ENCODE peak calls at places on chromosome 7, in seven cellular contexts. One of them, this sample, is unnamed.

GRCh38 chr7:90769036-90769435 is 172.9 kb downstream of the CDK14 start:
- DNase-seq in endothelial cell of umbilical vein: no peak
- DNase-seq in sigmoid colon: no peak
- DNase-seq in tibial nerve: no peak
- DNase-seq in GM12892: no peak
- DNase-seq in NB4: no peak
- DNase-seq in heart left ventricle: no peak
- DNase-seq in this sample: no peak

GRCh38 chr7:156616269-156617202 is 24.0 kb upstream of the RNF32 start:
- DNase-seq in endothelial cell of umbilical vein: peak; percentile 6
- DNase-seq in sigmoid colon: no peak
- DNase-seq in tibial nerve: no peak
- DNase-seq in GM12892: no peak
- DNase-seq in NB4: no peak
- DNase-seq in heart left ventricle: no peak
- DNase-seq in this sample: no peak

GRCh38 chr7:67913604-67914003 is 917.0 kb downstream of the TYW1 start:
- DNase-seq in endothelial cell of umbilical vein: no peak
- DNase-seq in sigmoid colon: no peak
- DNase-seq in tibial nerve: no peak
- DNase-seq in GM12892: no peak
- DNase-seq in NB4: peak; percentile 43
- DNase-seq in heart left ventricle: no peak
- DNase-seq in this sample: peak; percentile 3

GRCh38 chr7:138720286-138720685 is 19.1 kb upstream of the SVOPL start:
- DNase-seq in endothelial cell of umbilical vein: no peak
- DNase-seq in sigmoid colon: no peak
- DNase-seq in tibial nerve: no peak
- DNase-seq in GM12892: no peak
- DNase-seq in NB4: no peak
- DNase-seq in heart left ventricle: no peak
- DNase-seq in this sample: no peak

GRCh38 chr7:98240961-98241673 is 10.9 kb downstream of the TECPR1 start:
- DNase-seq in endothelial cell of umbilical vein: peak; percentile 54
- DNase-seq in sigmoid colon: no peak
- DNase-seq in tibial nerve: no peak
- DNase-seq in GM12892: peak; percentile 80
- DNase-seq in NB4: peak; percentile 67
- DNase-seq in heart left ventricle: no peak
- DNase-seq in this sample: peak; percentile 56

GRCh38 chr7:6147627-6148026 is 116.5 kb downstream of the ANKRD61 start:
- DNase-seq in endothelial cell of umbilical vein: no peak
- DNase-seq in sigmoid colon: no peak
- DNase-seq in tibial nerve: no peak
- DNase-seq in GM12892: no peak
- DNase-seq in NB4: no peak
- DNase-seq in heart left ventricle: no peak
- DNase-seq in this sample: no peak

GRCh38 chr7:106744507-106745180 is 83.7 kb upstream of the CCDC71L start:
- DNase-seq in endothelial cell of umbilical vein: no peak
- DNase-seq in sigmoid colon: no peak
- DNase-seq in tibial nerve: no peak
- DNase-seq in GM12892: no peak
- DNase-seq in NB4: no peak
- DNase-seq in heart left ventricle: no peak
- DNase-seq in this sample: no peak

GRCh38 chr7:114856625-114857024 is 65.3 kb upstream of the MDFIC start:
- DNase-seq in endothelial cell of umbilical vein: peak; percentile 27
- DNase-seq in sigmoid colon: no peak
- DNase-seq in tibial nerve: no peak
- DNase-seq in GM12892: no peak
- DNase-seq in NB4: no peak
- DNase-seq in heart left ventricle: no peak
- DNase-seq in this sample: no peak

GRCh38 chr7:93196331-93196730 is 29.9 kb downstream of the HEPACAM2 start:
- DNase-seq in endothelial cell of umbilical vein: no peak
- DNase-seq in sigmoid colon: no peak
- DNase-seq in tibial nerve: no peak
- DNase-seq in GM12892: no peak
- DNase-seq in NB4: peak; percentile 27
- DNase-seq in heart left ventricle: no peak
- DNase-seq in this sample: no peak

GRCh38 chr7:125149151-125149550 is 219.5 kb upstream of the POT1 start:
- DNase-seq in endothelial cell of umbilical vein: peak; percentile 9
- DNase-seq in sigmoid colon: no peak
- DNase-seq in tibial nerve: no peak
- DNase-seq in GM12892: no peak
- DNase-seq in NB4: no peak
- DNase-seq in heart left ventricle: no peak
- DNase-seq in this sample: no peak

GRCh38 chr7:17242504-17242903 is 55.9 kb upstream of the AHR start:
- DNase-seq in endothelial cell of umbilical vein: no peak
- DNase-seq in sigmoid colon: no peak
- DNase-seq in tibial nerve: no peak
- DNase-seq in GM12892: no peak
- DNase-seq in NB4: no peak
- DNase-seq in heart left ventricle: no peak
- DNase-seq in this sample: no peak

GRCh38 chr7:134744569-134744968 is 34.9 kb upstream of the CALD1 start:
- DNase-seq in endothelial cell of umbilical vein: no peak
- DNase-seq in sigmoid colon: no peak
- DNase-seq in tibial nerve: no peak
- DNase-seq in GM12892: no peak
- DNase-seq in NB4: no peak
- DNase-seq in heart left ventricle: no peak
- DNase-seq in this sample: no peak

GRCh38 chr7:101595246-101595645 is 33.9 kb downstream of the MYL10 start:
- DNase-seq in endothelial cell of umbilical vein: no peak
- DNase-seq in sigmoid colon: no peak
- DNase-seq in tibial nerve: no peak
- DNase-seq in GM12892: no peak
- DNase-seq in NB4: no peak
- DNase-seq in heart left ventricle: no peak
- DNase-seq in this sample: no peak

GRCh38 chr7:121395961-121396757 is at the start of gene FAM3C:
- DNase-seq in endothelial cell of umbilical vein: peak; percentile 96
- DNase-seq in sigmoid colon: peak; percentile 94
- DNase-seq in tibial nerve: peak; percentile 78
- DNase-seq in GM12892: peak; percentile 80
- DNase-seq in NB4: peak; percentile 96
- DNase-seq in heart left ventricle: peak; percentile 96
- DNase-seq in this sample: peak; percentile 70
- TF ChIP-seq POLR2A in endothelial cell of umbilical vein: peak; percentile 51
- TF ChIP-seq POLR2A in sigmoid colon: peak; percentile 56
- TF ChIP-seq POLR2A in tibial nerve: peak; percentile 67
- TF ChIP-seq POLR2A in GM12892: peak; percentile 92
- TF ChIP-seq POLR2A in NB4: peak; percentile 67
- TF ChIP-seq POLR2A in heart left ventricle: no peak
- TF ChIP-seq POLR2A in this sample: peak; percentile 83

DNA sequence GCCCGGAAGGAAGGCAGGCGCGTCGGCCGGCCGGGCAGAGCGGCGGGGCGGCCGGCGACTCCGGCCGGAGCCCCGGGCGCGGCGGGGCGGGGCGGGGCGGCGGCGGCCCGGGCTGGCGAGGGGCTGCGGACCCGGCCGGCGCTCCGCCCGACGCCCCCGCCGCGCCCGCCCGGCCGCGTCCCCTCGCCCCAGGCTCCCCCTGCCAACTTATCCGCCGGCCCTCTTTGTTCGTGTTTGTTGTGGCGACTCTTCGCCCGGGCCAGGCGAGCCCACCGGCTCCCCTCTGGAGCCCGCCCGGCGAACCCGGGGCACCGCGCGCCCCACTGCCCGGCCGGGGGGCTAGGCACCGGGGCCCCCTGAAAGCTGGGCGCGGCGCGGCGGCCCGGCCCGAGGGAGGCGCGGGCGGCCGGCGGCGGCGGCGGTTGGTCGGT is 497 bp downstream of the KDM7A start:
- DNase-seq in endothelial cell of umbilical vein: no peak
- DNase-seq in sigmoid colon: no peak
- DNase-seq in tibial nerve: no peak
- DNase-seq in GM12892: peak; percentile 14
- DNase-seq in NB4: peak; percentile 47
- DNase-seq in heart left ventricle: no peak
- DNase-seq in this sample: no peak
- TF ChIP-seq POLR2A in endothelial cell of umbilical vein: no peak
- TF ChIP-seq POLR2A in sigmoid colon: no peak
- TF ChIP-seq POLR2A in tibial nerve: no peak
- TF ChIP-seq POLR2A in GM12892: no peak
- TF ChIP-seq POLR2A in NB4: no peak
- TF ChIP-seq POLR2A in heart left ventricle: no peak
- TF ChIP-seq POLR2A in this sample: no peak

GRCh38 chr7:27739914-27740448 is at the start of gene TAX1BP1:
- DNase-seq in endothelial cell of umbilical vein: peak; percentile 94
- DNase-seq in sigmoid colon: peak; percentile 98
- DNase-seq in tibial nerve: peak; percentile 89
- DNase-seq in GM12892: peak; percentile 81
- DNase-seq in NB4: peak; percentile 99
- DNase-seq in heart left ventricle: peak; percentile 97
- DNase-seq in this sample: peak; percentile 97
- TF ChIP-seq POLR2A in endothelial cell of umbilical vein: peak; percentile 96
- TF ChIP-seq POLR2A in sigmoid colon: peak; percentile 99
- TF ChIP-seq POLR2A in tibial nerve: peak; percentile 98
- TF ChIP-seq POLR2A in GM12892: peak; percentile 87
- TF ChIP-seq POLR2A in NB4: peak; percentile 98
- TF ChIP-seq POLR2A in heart left ventricle: peak; percentile 54
- TF ChIP-seq POLR2A in this sample: peak; percentile 93

GRCh38 chr7:150367677-150368097 is 935 bp upstream of the REPIN1 start:
- DNase-seq in endothelial cell of umbilical vein: no peak
- DNase-seq in sigmoid colon: no peak
- DNase-seq in tibial nerve: no peak
- DNase-seq in GM12892: no peak
- DNase-seq in NB4: no peak
- DNase-seq in heart left ventricle: no peak
- DNase-seq in this sample: no peak

GRCh38 chr7:150367187-150367510 is 1.5 kb upstream of the REPIN1 start:
- DNase-seq in endothelial cell of umbilical vein: no peak
- DNase-seq in sigmoid colon: no peak
- DNase-seq in tibial nerve: no peak
- DNase-seq in GM12892: no peak
- DNase-seq in NB4: peak; percentile 59
- DNase-seq in heart left ventricle: no peak
- DNase-seq in this sample: no peak

GRCh38 chr7:150369740-150370501 is 1.3 kb downstream of the REPIN1 start:
- DNase-seq in endothelial cell of umbilical vein: peak; percentile 25
- DNase-seq in sigmoid colon: peak; percentile 59
- DNase-seq in tibial nerve: no peak
- DNase-seq in GM12892: no peak
- DNase-seq in NB4: no peak
- DNase-seq in heart left ventricle: no peak
- DNase-seq in this sample: no peak

GRCh38 chr7:150368884-150369739 is 490 bp downstream of the REPIN1 start:
- DNase-seq in endothelial cell of umbilical vein: peak; percentile 78
- DNase-seq in sigmoid colon: peak; percentile 81
- DNase-seq in tibial nerve: no peak
- DNase-seq in GM12892: no peak
- DNase-seq in NB4: peak; percentile 88
- DNase-seq in heart left ventricle: peak; percentile 84
- DNase-seq in this sample: peak; percentile 90

GRCh38 chr7:150368098-150368883 is at the start of gene REPIN1:
- DNase-seq in endothelial cell of umbilical vein: peak; percentile 76
- DNase-seq in sigmoid colon: peak; percentile 97
- DNase-seq in tibial nerve: peak; percentile 90
- DNase-seq in GM12892: peak; percentile 82
- DNase-seq in NB4: peak; percentile 95
- DNase-seq in heart left ventricle: peak; percentile 96
- DNase-seq in this sample: peak; percentile 76
- TF ChIP-seq POLR2A in endothelial cell of umbilical vein: no peak
- TF ChIP-seq POLR2A in sigmoid colon: no peak
- TF ChIP-seq POLR2A in tibial nerve: peak; percentile 55
- TF ChIP-seq POLR2A in GM12892: peak; percentile 78
- TF ChIP-seq POLR2A in NB4: peak; percentile 52
- TF ChIP-seq POLR2A in heart left ventricle: no peak
- TF ChIP-seq POLR2A in this sample: peak; percentile 67